ENCODE peak calls at places on chromosomes 16 and 17, in five cellular contexts. X is HepG2, T is H1, O is GM12878, N is NT2/D1. P is an unnamed sample.

GRCh38 chr16:66899945-66900688 is 18.6 kb downstream of the CDH16 start:
- DNase-seq in O (no peak), T (no peak), N (peak), X (peak), P (peak)

GRCh38 chr17:10920511-10920910 is 82.6 kb upstream of the PIRT start:
- DNase-seq in N (no peak), X (no peak), O (no peak), T (no peak), P (no peak)

GRCh38 chr17:40331743-40332641 is 23.0 kb downstream of the RARA start:
- DNase-seq in T (no peak), N (no peak), X (no peak), O (no peak), P (no peak)

GRCh38 chr17:41665566-41666335 is 22.9 kb upstream of the EIF1 start:
- DNase-seq in X (peak), N (no peak), T (no peak), O (peak), P (peak)

GRCh38 chr17:68204736-68205135 is 43.1 kb upstream of the AMZ2 start:
- DNase-seq in O (no peak), X (no peak), T (no peak), N (no peak), P (no peak)

GRCh38 chr16:24524855-24525652 is 14.3 kb upstream of the RBBP6 start:
- DNase-seq in O (no peak), X (peak), T (no peak), N (no peak), P (no peak)

GRCh38 chr17:45895304-45895968 is 1.1 kb downstream of the MAPT start:
- DNase-seq in T (no peak), X (no peak), O (no peak), N (no peak), P (peak)

GRCh38 chr16:46796764-46797269 is 34.2 kb downstream of the C16orf87 start:
- DNase-seq in N (no peak), T (no peak), X (no peak), O (no peak), P (no peak)

GRCh38 chr17:75737133-75737962 is 16.1 kb downstream of the ITGB4 start:
- DNase-seq in T (no peak), O (no peak), N (no peak), X (no peak), P (no peak)

GRCh38 chr17:17041018-17041521 is 1.2 kb upstream of the MPRIP start:
- DNase-seq in N (no peak), T (no peak), O (no peak), X (peak), P (no peak)

GRCh38 chr17:16507918-16508533 is 16.0 kb upstream of the LRRC75A start:
- DNase-seq in T (no peak), X (no peak), N (no peak), O (no peak), P (no peak)

GRCh38 chr16:50300942-50301625 is 34.7 kb downstream of the ADCY7 start:
- DNase-seq in N (no peak), O (no peak), X (no peak), T (no peak), P (no peak)

GRCh38 chr16:22357635-22357971 is 16.8 kb downstream of the CDR2 start:
- DNase-seq in T (no peak), N (no peak), O (no peak), X (no peak), P (no peak)

GRCh38 chr17:7015587-7016020 is 3.2 kb downstream of the RNASEK start:
- DNase-seq in O (no peak), N (no peak), T (no peak), X (no peak), P (no peak)

GRCh38 chr16:70737377-70738082 is 51.7 kb upstream of the MTSS2 start:
- DNase-seq in N (no peak), X (no peak), O (peak), T (no peak), P (no peak)

GRCh38 chr16:77835111-77835510 is 46.7 kb downstream of the VAT1L start:
- DNase-seq in N (no peak), T (no peak), O (no peak), X (no peak), P (no peak)

GRCh38 chr17:39639566-39640458 is 2.9 kb downstream of the STARD3 start:
- DNase-seq in O (no peak), X (no peak), T (no peak), N (no peak), P (no peak)

GRCh38 chr17:19716108-19717030 is at the start of gene SLC47A2:
- DNase-seq in X (no peak), T (no peak), O (no peak), N (no peak), P (no peak)

GRCh38 chr17:39753514-39754160 is 15.9 kb downstream of the GRB7 start:
- DNase-seq in O (no peak), N (no peak), T (no peak), X (no peak), P (peak)

GRCh38 chr17:28258347-28258887 is 60.6 kb upstream of the TMEM97 start:
- DNase-seq in T (no peak), O (no peak), N (no peak), X (peak), P (no peak)

GRCh38 chr16:23072769-23073549 is 76.3 kb downstream of the USP31 start:
- DNase-seq in N (no peak), X (no peak), O (no peak), T (no peak), P (no peak)

GRCh38 chr16:66913711-66914110 is 5.0 kb downstream of the CDH16 start:
- DNase-seq in X (no peak), O (no peak), T (no peak), N (no peak), P (no peak)

GRCh38 chr17:50080827-50081226 is 14.3 kb upstream of the PDK2 start:
- DNase-seq in O (no peak), X (no peak), T (no peak), N (no peak), P (no peak)

GRCh38 chr17:20189322-20189721 is 180.2 kb downstream of the SPECC1 start:
- DNase-seq in N (peak), X (no peak), O (no peak), T (no peak), P (no peak)

GRCh38 chr17:32593003-32593402 is 106.2 kb downstream of the CDK5R1 start:
- DNase-seq in O (no peak), T (no peak), N (no peak), X (no peak), P (no peak)

DNA sequence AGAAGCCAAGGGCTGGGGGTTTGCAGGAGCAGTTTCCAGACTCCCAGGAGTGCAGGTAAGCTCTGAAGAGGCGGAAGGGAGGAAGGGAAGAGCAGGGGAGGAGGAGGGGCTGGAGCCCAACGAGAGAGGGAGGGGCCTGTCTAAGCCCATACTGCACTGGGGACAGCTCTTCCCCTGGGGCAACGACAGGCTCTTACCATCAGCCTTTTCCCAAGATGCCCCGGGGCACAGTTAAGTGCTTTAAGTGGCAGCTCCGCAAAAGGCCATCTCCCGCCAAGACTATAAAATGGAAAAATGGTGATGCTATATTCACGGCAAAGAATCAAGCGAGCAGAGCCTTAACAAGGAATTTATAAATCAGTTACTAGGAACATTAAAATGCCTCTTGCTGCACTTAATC is 110.2 kb upstream of the NLRP1 start:
- DNase-seq in O (no peak), X (no peak), T (no peak), N (peak), P (peak)
- TF ChIP-seq SUZ12 in O (no peak), X (no peak), T (no peak), N (no peak), P (no peak)

DNA sequence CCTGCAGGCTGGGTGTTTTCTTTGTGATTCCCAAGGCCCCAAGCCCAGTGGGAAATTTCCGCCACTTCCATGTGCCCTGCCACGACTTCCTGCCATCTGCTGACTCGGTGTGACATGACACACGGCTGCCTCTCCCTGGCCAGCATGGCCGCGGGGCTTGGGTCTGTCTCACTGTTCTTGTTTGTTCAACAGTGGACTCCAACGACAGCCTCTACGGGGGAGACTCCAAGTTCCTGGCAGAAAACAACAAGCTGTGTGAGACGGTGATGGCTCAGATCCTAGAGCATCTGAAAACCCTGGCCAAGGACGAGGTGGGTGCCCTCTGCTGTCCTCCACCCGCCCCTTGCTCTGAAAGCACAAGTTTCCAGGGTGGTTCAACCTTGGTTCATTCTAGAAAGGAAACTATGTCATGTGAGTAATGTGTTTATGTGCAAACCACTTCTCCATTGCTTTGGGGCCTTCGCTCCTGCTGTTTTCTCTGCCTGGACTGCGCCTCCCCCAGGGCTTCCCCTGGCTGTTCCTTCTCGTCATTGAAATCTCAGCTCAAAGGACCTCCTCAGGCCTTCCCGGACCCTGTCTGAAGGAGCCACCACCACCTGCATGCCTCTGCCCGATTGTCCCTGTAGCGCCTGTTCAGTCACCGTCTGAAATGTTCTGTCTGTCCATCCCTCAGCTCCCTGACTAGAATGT is 26.7 kb downstream of the KNOP1 start:
- DNase-seq in N (no peak), T (no peak), O (no peak), X (no peak), P (no peak)
- TF ChIP-seq SUZ12 in N (no peak), T (no peak), O (no peak), X (no peak), P (no peak)

DNA sequence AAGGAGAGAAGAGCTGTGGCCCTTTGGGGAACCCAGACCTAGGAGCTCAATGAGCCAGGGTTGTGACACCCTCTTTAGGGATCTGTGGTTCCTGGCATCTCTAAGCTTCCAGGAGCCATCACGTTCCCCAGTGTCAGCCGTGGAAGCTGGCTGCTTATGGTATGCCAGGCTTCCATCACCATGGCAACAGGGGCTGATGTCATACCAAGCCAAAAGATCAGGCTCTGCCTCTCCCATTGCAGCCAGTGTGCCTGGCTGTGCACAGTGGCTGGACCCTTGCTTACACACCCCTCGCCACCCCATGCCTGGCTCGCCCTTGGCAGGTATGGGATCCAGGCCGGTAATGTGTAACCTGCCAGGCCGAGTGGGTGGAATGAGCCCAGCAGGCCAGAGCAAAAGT is 91.1 kb downstream of the SSH2 start:
- DNase-seq in T (no peak), N (peak), X (no peak), O (no peak), P (no peak)
- TF ChIP-seq SUZ12 in T (no peak), N (no peak), X (no peak), O (no peak), P (no peak)

DNA sequence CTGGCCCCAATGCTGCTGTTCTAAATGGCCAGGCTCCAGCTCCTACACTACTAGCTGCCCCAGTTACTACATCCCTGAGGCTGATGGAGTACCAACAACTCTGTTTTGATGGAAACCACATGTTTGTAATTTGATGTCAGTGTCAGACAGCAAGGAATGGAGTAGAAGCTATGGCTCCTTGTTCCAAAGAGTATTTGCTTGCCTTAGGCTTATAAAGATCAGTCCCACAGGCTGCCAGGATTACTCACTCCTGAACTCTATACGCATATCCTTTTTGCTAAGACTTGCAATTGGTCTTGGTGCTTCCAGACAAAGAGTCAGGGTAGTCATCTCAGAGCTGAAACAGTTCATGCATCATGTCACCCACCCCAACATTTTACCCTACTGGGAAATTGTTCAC is 139.6 kb downstream of the HS3ST3A1 start:
- DNase-seq in N (no peak), O (no peak), T (no peak), X (peak), P (no peak)
- TF ChIP-seq SUZ12 in N (no peak), O (no peak), T (no peak), X (no peak), P (no peak)

GRCh38 chr17:51770031-51770759 is 388.3 kb downstream of the CA10 start:
- DNase-seq in X (no peak), T (no peak), O (no peak), N (no peak), P (no peak)
- TF ChIP-seq SUZ12 in X (no peak), T (no peak), O (no peak), N (no peak), P (no peak)

DNA sequence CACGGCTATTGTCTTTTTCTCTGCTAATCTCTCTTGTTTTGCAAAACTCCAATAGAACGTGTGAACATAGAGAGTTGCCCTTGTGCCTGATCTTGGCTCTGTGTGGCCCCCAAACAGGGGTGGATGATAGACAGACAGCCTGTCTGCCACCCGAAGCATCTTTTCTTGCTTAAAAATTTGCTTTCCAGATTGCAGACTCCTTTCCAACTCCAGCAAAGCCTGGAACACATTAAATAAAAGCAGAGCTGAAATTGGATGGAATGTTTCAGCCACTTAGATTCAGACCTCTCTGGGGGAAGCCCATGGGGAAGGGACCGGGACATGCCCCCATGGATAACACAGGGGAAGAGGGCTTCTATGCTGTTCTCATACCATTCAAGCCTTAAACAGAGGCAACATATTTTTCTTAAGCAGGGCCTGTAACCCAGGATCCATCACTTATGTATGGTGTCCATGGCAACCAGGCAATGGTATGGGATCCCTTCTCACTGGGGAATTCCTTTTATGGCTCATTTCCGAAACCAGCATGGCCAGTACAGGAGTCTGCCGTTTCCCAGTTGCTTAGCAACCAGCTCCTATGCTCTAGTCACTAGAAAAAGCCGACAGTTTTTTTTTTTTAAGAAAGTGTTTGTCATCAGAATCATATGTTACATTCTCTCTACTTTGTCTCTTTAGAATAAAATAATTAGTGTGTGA is 61.9 kb upstream of the MARCHF10 start:
- DNase-seq in X (no peak), N (peak), O (no peak), T (peak), P (peak)
- TF ChIP-seq SUZ12 in X (no peak), N (no peak), O (no peak), T (no peak), P (no peak)

GRCh38 chr17:9266769-9267168 is 245.5 kb downstream of the NTN1 start:
- DNase-seq in T (no peak), O (no peak), X (no peak), N (no peak), P (no peak)

GRCh38 chr17:9268546-9268945 is 247.2 kb downstream of the NTN1 start:
- DNase-seq in X (no peak), O (no peak), N (no peak), T (no peak), P (no peak)

GRCh38 chr17:9271989-9272388 is 250.7 kb downstream of the NTN1 start:
- DNase-seq in O (no peak), X (no peak), T (no peak), N (no peak), P (no peak)

GRCh38 chr17:9270921-9271320 is 249.6 kb downstream of the NTN1 start:
- DNase-seq in O (no peak), T (no peak), N (no peak), X (no peak), P (no peak)

DNA sequence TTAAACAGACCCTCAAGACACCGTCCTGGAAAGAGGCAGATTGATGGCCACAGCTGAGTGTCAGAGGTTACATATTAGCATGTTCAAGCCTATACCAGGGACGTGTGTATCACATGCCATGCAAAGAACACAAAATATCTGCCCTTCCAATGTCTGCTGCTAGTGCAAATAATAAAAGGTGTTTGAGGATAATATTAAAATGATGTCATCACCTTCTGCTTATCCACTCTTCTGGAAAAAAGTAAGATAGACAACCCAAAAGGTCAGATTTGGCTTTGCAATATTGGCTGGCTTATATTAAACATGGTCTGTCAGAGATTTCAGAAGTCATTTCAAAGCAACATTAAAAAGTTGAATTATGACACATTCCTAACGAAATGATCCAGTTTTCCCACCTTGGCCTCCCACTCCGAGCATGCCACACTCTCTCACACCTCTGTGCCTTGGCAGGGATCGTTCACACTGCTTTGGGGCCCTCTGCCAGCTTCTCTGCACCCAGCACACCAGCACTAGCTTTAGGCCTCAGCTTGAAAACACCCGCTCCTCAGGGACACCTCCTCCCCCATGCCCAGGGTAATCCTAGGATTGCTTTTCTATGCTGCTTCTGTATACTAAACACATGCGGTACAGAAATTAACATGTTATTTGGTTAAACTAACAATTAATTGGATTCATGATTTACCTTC is 248.2 kb downstream of the NTN1 start:
- DNase-seq in X (no peak), N (no peak), T (no peak), O (no peak), P (no peak)
- TF ChIP-seq SUZ12 in X (no peak), N (no peak), T (no peak), O (no peak), P (no peak)

DNA sequence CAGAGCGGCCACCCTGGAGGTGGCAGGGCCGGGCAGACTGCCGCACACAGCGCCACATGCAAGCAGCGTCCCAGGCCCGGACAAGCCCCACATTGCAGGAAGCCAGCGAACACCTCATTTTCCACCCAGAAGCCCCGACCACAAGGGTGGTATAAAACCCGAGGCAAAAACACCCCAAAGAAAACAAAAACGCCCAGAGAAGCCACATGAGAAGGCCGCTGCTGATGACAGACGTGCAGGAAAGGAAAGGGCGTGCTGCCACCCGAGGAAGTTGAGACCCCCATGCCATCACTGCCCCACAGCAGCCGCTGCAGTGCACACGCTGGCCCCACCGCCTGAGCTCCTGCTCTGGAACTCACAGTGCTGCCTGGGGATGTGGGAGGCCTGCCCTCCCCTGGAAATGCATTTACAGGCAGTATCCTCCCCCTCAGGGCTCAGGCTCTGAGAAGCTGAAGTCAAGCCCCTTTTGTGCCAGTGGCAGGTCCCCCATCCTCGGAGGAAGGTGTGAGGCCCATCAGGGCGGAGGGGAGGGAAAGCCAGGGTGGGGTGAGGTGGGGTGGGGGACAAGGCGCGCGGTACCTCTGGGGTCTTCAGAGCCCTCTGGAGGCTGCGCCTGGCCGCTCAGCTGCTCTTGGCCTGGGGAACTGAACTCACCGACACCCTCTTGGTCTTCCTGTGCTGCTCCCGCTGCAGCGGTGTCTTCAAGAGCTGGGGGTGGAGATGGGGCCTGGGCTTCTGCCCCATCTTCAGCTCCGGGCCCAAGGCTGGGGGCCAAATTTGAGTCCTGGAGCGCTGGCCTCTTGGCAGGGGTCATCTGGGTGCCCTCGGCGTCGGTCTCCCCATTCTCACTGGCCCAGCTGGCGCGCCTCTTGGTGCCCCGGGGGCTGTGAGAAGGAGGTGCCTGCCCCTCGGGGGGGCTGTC is 62.0 kb downstream of the IL21R start:
- DNase-seq in X (no peak), O (no peak), N (no peak), T (no peak), P (no peak)
- TF ChIP-seq SUZ12 in X (no peak), O (no peak), N (no peak), T (no peak), P (no peak)

P was measured in HEK293T.